ENCODE peak calls at places on chromosomes 5 and 9, in ten cellular contexts. V is A549, M is IMR-90, P is fibroblast of lung, T is left ventricle myocardium inferior, X is astrocyte, Q is lower lobe of right lung, A is psoas muscle, B is cardiac muscle cell, Z is lower leg skin. U is an unnamed sample.

GRCh38 chr5:168341178-168341577 is 49.7 kb downstream of the WWC1 start:
- DNase-seq in T (no peak), V (no peak), B (no peak), A (no peak), X (no peak), P (no peak), Z (no peak), M (peak; percentile 23), Q (no peak), U (no peak)

GRCh38 chr5:29150840-29151239 is 2042.6 kb upstream of the CDH6 start:
- DNase-seq in M (no peak), A (no peak), T (no peak), Z (no peak), V (no peak), B (no peak), Q (no peak), P (no peak), X (no peak), U (no peak)

GRCh38 chr9:79621916-79622575 is 50.3 kb downstream of the TLE4 start:
- DNase-seq in Z (no peak), V (no peak), M (no peak), Q (no peak), A (no peak), B (no peak), X (no peak), P (peak; percentile 38), T (no peak), U (no peak)

GRCh38 chr5:76638466-76638865 is 15.3 kb upstream of the F2RL2 start:
- DNase-seq in B (no peak), M (no peak), V (no peak), P (peak; percentile 38), T (no peak), Q (no peak), A (no peak), Z (no peak), X (peak; percentile 17), U (no peak)

GRCh38 chr9:15430920-15431844 is 8.5 kb downstream of the SNAPC3 start:
- DNase-seq in Q (no peak), B (no peak), X (no peak), A (no peak), Z (peak; percentile 81), T (no peak), P (no peak), V (no peak), M (no peak), U (no peak)

GRCh38 chr9:17588395-17588794 is 9.5 kb downstream of the SH3GL2 start:
- DNase-seq in Z (no peak), T (no peak), B (no peak), P (no peak), X (no peak), Q (no peak), A (no peak), M (no peak), V (no peak), U (no peak)

GRCh38 chr9:92767078-92768054 is 2.7 kb upstream of the BICD2 start:
- DNase-seq in M (no peak), B (no peak), T (no peak), V (no peak), X (no peak), Z (peak; percentile 78), A (no peak), P (no peak), Q (no peak), U (no peak)

GRCh38 chr9:4298255-4299005 is 1.4 kb downstream of the GLIS3 start:
- DNase-seq in V (peak; percentile 30), A (peak; percentile 35), X (no peak), M (peak; percentile 27), Q (peak; percentile 50), B (peak; percentile 42), P (peak; percentile 39), T (peak; percentile 26), Z (peak; percentile 87), U (no peak)

GRCh38 chr5:135263022-135263668 is 135.9 kb downstream of the MACROH2A1 start:
- DNase-seq in Z (no peak), M (no peak), V (peak; percentile 19), T (no peak), P (no peak), X (no peak), Q (no peak), A (peak; percentile 41), B (no peak), U (no peak)

GRCh38 chr5:179827684-179828083 is 7.0 kb downstream of the SQSTM1 start:
- DNase-seq in T (no peak), M (peak; percentile 73), X (no peak), P (peak; percentile 49), A (no peak), V (peak; percentile 50), Q (peak; percentile 75), B (no peak), Z (no peak), U (no peak)

GRCh38 chr5:176541338-176542134 is 4.3 kb upstream of the RNF44 start:
- DNase-seq in X (no peak), Z (peak; percentile 93), V (no peak), P (peak; percentile 32), B (peak; percentile 73), A (peak; percentile 51), Q (peak; percentile 85), M (no peak), T (peak; percentile 57), U (no peak)

GRCh38 chr5:153079396-153079795 is 411.1 kb upstream of the GRIA1 start:
- DNase-seq in T (no peak), M (no peak), Z (no peak), V (no peak), X (no peak), Q (no peak), B (no peak), A (no peak), P (no peak), U (no peak)

GRCh38 chr5:157160001-157160400 is 6.1 kb downstream of the GARIN3 start:
- DNase-seq in M (no peak), A (no peak), X (no peak), V (no peak), B (no peak), Z (peak; percentile 29), Q (no peak), P (no peak), T (no peak), U (no peak)

GRCh38 chr9:346114-346513 is 131.4 kb downstream of the DOCK8 start:
- DNase-seq in V (no peak), P (no peak), M (no peak), Q (no peak), A (no peak), B (no peak), T (no peak), X (no peak), Z (no peak), U (no peak)

GRCh38 chr5:169856571-169856970 is 123.7 kb downstream of the INSYN2B start:
- DNase-seq in T (no peak), M (peak; percentile 95), B (no peak), P (peak; percentile 95), X (peak; percentile 93), A (no peak), V (peak; percentile 57), Z (no peak), Q (no peak), U (no peak)

DNA sequence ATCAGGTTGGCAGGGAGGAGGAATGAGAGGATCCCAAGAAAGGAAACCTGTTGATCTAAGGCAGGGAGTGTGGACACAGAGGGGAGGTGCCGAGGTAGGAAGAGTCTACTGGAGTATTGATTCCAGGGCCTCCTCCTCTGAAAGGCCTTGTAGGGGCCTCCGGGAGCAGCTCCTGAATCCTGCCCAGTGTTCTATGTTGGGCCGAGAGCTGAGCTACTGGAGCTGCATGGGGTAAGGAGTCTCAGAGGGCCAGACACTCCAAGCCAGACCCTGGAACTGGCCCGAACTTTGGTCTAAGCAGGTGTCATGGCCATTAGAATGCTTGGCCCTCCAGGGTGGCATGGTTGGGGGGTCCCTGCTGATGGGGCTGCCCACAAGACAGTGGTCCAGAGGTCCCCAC is 30.3 kb upstream of the TCF7 start:
- DNase-seq in B (no peak), Q (no peak), T (no peak), P (no peak), V (no peak), M (no peak), A (no peak), Z (no peak), X (no peak), U (no peak)
- H3K4me3 ChIP-seq in B (no peak overlapping the region), Q (no peak overlapping the region), T (no peak overlapping the region), P (no peak overlapping the region), V (no peak overlapping the region), M (no peak overlapping the region), A (no peak overlapping the region), Z (no peak overlapping the region), X (no peak overlapping the region), U (no peak overlapping the region)

GRCh38 chr9:127346584-127346983 is 50.4 kb upstream of the SLC2A8 start:
- DNase-seq in M (no peak), V (no peak), T (no peak), X (no peak), P (no peak), Q (no peak), A (no peak), Z (peak; percentile 54), B (peak; percentile 33), U (no peak)
- TF ChIP-seq CTCF in M (peak; percentile 21), V (no peak), T (peak; percentile 15), X (no peak), P (no peak), Q (no peak), A (no peak), Z (no peak), B (peak; percentile 31), U (no peak)

DNA sequence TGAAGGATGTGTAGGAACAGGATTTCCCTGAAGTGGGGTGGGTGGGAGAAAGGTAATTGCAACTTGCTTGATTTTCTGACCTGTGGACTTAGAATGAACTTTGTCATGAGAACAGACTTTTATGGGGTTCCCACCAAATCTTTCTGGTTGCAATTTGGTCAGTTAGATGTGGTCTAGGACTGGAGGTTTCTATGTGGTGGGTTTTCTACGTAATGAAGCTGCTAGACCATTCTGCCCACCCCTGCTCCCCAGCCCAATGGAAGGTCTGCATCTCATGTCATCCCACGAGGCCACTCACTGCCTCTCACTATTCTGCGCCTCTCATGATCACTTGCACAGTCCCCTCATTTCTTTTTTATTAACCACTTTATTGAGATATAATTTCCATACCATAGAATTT is 37.9 kb upstream of the GZMA start:
- DNase-seq in Z (no peak), V (no peak), T (no peak), M (no peak), Q (no peak), B (no peak), P (no peak), X (no peak), A (no peak), U (no peak)
- H3K4me3 ChIP-seq in Z (no peak overlapping the region), V (no peak overlapping the region), T (no peak overlapping the region), M (no peak overlapping the region), Q (no peak overlapping the region), B (no peak overlapping the region), P (no peak overlapping the region), X (no peak overlapping the region), A (no peak overlapping the region), U (no peak overlapping the region)

GRCh38 chr5:23649594-23649993 is 142.2 kb downstream of the PRDM9 start:
- DNase-seq in Q (no peak), V (no peak), T (no peak), X (no peak), B (no peak), P (no peak), A (no peak), M (no peak), Z (no peak), U (no peak)

DNA sequence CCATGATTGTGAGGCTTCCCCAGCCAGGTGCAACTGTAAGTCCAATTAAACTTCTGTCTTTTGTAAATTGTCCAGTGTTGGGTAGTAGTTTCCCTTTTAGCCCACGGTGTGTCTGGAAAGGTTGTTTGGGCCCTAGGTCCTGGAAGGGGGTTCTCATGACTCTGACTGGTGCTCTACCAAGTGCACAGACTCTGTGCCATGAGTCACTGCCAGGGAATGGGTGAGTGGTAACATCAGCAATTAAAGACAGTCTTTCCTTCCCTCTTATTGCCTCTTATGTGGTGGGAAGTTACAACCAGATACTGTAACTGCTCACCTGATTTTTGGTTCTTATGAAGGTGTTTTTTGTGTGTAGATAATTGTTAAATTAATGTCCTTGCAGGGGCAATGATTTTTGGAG is 141.2 kb downstream of the PRDM9 start:
- DNase-seq in B (no peak), Z (no peak), Q (no peak), M (no peak), A (no peak), T (no peak), X (no peak), V (no peak), P (no peak), U (no peak)
- TF ChIP-seq CTCF in B (no peak), Z (no peak), Q (no peak), M (no peak), A (no peak), T (no peak), X (no peak), V (no peak), P (no peak), U (no peak)